ENCODE peak calls at places on chromosome 20, in eight cellular contexts. H, T, I, Z, V, X, L and W are unnamed samples.

GRCh38 chr20:20782221-20782620 is 69.8 kb upstream of the RALGAPA2 start:
- DNase-seq in L (no peak), H (no peak), V (peak; percentile 54), I (no peak), Z (no peak), X (no peak), T (no peak), W (peak; percentile 17)

GRCh38 chr20:11051146-11051545 is 377.3 kb upstream of the JAG1 start:
- DNase-seq in I (no peak), Z (no peak), H (no peak), V (no peak), T (no peak), X (no peak), L (no peak), W (no peak)

GRCh38 chr20:16216227-16217210 is 356.7 kb downstream of the KIF16B start:
- DNase-seq in X (no peak), V (no peak), H (no peak), I (no peak), Z (peak; percentile 52), L (no peak), T (no peak), W (no peak)

GRCh38 chr20:56373942-56374341 is 15.2 kb downstream of the FAM210B start:
- DNase-seq in Z (no peak), T (peak; percentile 72), X (no peak), H (no peak), V (no peak), L (no peak), I (peak; percentile 94), W (peak; percentile 97)

GRCh38 chr20:13984211-13984610 is 6.2 kb downstream of the SEL1L2 start:
- DNase-seq in V (no peak), T (peak; percentile 13), H (no peak), X (no peak), I (peak; percentile 8), L (no peak), Z (no peak), W (no peak)

GRCh38 chr20:40532103-40532502 is 156.9 kb downstream of the MAFB start:
- DNase-seq in L (no peak), Z (no peak), V (no peak), H (peak; percentile 26), T (peak; percentile 43), X (no peak), I (peak; percentile 8), W (no peak)

GRCh38 chr20:37911838-37912273 is 8.9 kb downstream of the VSTM2L start:
- DNase-seq in Z (no peak), L (no peak), X (no peak), T (peak; percentile 19), I (peak; percentile 57), H (peak; percentile 85), V (no peak), W (peak; percentile 64)

GRCh38 chr20:36017034-36017951 is 48.9 kb downstream of the CNBD2 start:
- DNase-seq in V (peak; percentile 60), X (peak; percentile 71), T (peak; percentile 81), H (no peak), L (peak; percentile 75), I (peak; percentile 83), Z (no peak), W (peak; percentile 84)

GRCh38 chr20:35674921-35675320 is 10.2 kb upstream of the CPNE1 start:
- DNase-seq in X (no peak), T (no peak), V (no peak), L (no peak), I (no peak), Z (no peak), H (no peak), W (no peak)

GRCh38 chr20:62062661-62063600 is 2.8 kb downstream of the TAF4 start:
- DNase-seq in Z (no peak), T (no peak), L (no peak), H (peak; percentile 20), X (no peak), I (no peak), V (peak; percentile 36), W (no peak)

GRCh38 chr20:19974621-19975435 is 42.3 kb upstream of the NAA20 start:
- DNase-seq in T (peak; percentile 77), I (peak; percentile 96), L (peak; percentile 84), X (peak; percentile 91), H (peak; percentile 58), Z (no peak), V (peak; percentile 88), W (peak; percentile 74)

GRCh38 chr20:21002486-21002885 is 103.7 kb downstream of the LINC00237 start:
- DNase-seq in H (no peak), X (no peak), T (no peak), Z (no peak), L (no peak), V (no peak), I (no peak), W (no peak)

GRCh38 chr20:23877524-23877923 is 2.0 kb downstream of the CST5 start:
- DNase-seq in T (no peak), L (no peak), H (no peak), X (no peak), I (no peak), V (no peak), Z (no peak), W (no peak)

GRCh38 chr20:50572922-50573777 is 63.0 kb downstream of the PTPN1 start:
- DNase-seq in T (no peak), L (no peak), H (peak; percentile 4), Z (no peak), X (no peak), I (peak; percentile 96), V (peak; percentile 73), W (peak; percentile 93)

GRCh38 chr20:764255-764654 is 4.0 kb downstream of the SLC52A3 start:
- DNase-seq in X (no peak), Z (no peak), I (no peak), H (no peak), T (no peak), V (no peak), L (no peak), W (no peak)
- H3K4me3 ChIP-seq in X (no peak overlapping the region), Z (no peak overlapping the region), I (no peak overlapping the region), H (no peak overlapping the region), T (no peak overlapping the region), V (no peak overlapping the region), L (no peak overlapping the region), W (no peak overlapping the region)

DNA sequence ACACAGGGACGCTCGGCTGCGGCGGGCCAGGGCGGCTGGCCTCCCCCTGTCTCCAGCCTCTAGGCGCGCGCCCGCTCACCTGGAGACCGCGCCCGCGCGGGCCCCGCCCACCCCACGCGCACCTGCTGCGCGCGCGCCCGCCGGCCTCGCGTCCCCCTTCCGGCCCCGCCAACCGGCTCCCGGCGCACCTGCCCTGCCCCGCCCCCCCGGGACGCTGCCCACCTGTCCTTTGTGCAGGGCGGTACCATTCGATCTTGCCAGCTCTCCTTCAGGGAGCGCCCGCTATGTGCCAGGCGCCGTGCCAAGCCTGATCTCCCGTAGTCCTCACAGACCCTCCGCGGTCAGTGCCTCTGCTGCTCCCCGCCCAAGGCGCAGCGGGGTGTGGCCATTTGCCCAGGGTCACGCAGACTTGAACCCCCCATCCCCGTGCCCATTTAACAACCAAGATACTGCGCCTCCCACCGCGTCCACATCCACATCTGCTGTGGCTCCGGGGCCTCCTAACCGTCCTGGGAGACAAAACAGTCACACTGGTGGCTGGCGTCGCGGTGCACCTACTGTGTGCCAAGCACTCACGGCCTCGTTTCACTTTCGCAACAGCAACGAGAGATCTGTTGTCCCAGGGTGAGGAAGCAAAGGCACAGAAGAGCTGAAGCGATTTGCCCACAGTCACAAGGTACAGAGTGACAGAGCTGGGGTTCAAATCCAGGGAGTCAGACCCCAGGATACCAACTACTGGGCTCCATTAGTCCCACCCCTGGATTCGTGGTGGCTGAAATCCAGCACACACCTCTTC is 48.1 kb downstream of the NOL4L start:
- DNase-seq in L (peak; percentile 52), Z (no peak), H (peak; percentile 94), T (no peak), I (no peak), V (no peak), X (peak; percentile 68), W (no peak)
- H3K4me3 ChIP-seq in L (peak overlapping the region; percentile 47), Z (peak overlapping the region; percentile 43), H (peak overlapping the region; percentile 48), T (peak overlapping the region; percentile 54), I (no peak overlapping the region), V (peak overlapping the region; percentile 31), X (peak overlapping the region; percentile 56), W (peak overlapping the region; percentile 42)

GRCh38 chr20:57756213-57756612 is 46.4 kb upstream of the PMEPA1 start:
- DNase-seq in L (peak; percentile 10), V (no peak), I (no peak), H (no peak), T (no peak), Z (no peak), X (no peak), W (no peak)

GRCh38 chr20:57756921-57757320 is 47.1 kb upstream of the PMEPA1 start:
- DNase-seq in V (no peak), H (no peak), T (no peak), X (no peak), L (peak; percentile 4), Z (no peak), I (no peak), W (no peak)

GRCh38 chr20:57755609-57756008 is 45.8 kb upstream of the PMEPA1 start:
- DNase-seq in I (no peak), T (no peak), V (no peak), H (no peak), X (no peak), L (no peak), Z (no peak), W (no peak)

GRCh38 chr20:57759724-57760123 is 49.9 kb upstream of the PMEPA1 start:
- DNase-seq in I (no peak), V (no peak), L (peak; percentile 0), T (no peak), H (no peak), X (no peak), Z (no peak), W (peak; percentile 58)

DNA sequence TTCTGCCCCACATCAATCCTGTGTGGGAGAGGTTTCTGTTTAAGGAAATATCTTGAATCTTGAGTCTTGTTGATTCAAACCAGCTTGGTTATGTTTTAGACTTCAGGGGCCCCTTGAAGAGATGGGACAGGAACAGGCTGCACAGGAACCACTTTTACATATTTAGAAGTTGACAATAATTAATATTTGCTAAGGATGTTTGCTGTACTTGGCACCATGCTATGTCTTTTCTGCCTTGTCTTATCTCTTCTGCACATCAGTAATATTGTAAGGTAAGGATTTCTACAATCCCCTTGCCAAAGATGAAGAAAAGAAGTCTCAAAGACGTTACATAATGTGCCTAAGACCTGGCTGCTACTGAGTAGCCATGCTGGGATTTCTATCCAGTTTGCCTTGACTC is 48.0 kb upstream of the PMEPA1 start:
- DNase-seq in H (no peak), T (no peak), Z (no peak), X (no peak), I (no peak), V (no peak), L (no peak), W (no peak)
- H3K4me3 ChIP-seq in H (no peak overlapping the region), T (no peak overlapping the region), Z (no peak overlapping the region), X (no peak overlapping the region), I (no peak overlapping the region), V (no peak overlapping the region), L (no peak overlapping the region), W (no peak overlapping the region)

DNA sequence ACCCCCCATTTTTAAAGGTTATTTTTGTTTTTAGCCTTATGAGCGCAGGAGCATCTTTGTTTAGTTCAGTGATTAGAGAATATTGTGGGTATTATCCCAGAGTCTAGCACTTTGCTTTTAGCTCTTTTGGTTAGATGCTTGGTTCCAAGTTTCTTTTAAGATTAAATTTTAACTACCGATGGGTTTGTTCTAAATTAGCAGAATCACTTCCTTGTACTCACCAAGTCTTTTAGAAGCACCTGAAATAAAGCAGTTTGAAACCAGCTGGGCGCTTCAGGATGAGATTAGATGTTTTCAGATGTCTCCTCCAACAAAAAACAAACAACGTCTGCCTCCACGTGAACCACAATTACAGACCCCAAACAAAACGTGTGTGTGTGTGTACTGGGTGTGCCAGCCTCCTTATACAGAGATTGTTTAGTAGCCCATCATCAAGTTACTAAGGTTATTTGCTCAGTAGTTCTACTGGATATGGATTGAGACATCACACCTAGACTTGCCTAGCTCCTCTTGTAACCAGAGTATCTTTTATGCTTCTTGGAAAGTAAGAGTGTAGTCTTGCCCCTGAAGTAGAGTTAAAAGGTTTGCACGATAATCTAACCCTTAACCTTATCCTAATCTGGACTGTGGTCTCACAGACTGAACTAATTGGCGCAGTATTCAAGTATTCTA is 2.2 kb downstream of the DSTN start:
- DNase-seq in X (no peak), H (no peak), Z (no peak), I (no peak), L (no peak), T (no peak), V (no peak), W (no peak)
- H3K4me3 ChIP-seq in X (peak overlapping the region; percentile 97), H (no peak overlapping the region), Z (peak overlapping the region; percentile 95), I (peak overlapping the region; percentile 92), L (peak overlapping the region; percentile 79), T (peak overlapping the region; percentile 87), V (peak overlapping the region; percentile 89), W (peak overlapping the region; percentile 76)